ENCODE peak calls at places on chromosomes 2 and 18, in ten cellular contexts. One of them, this sample, is unnamed.

GRCh38 chr18:59907172-59907571 is 7.4 kb downstream of the PMAIP1 start:
- DNase-seq in lower lobe of right lung: no peak
- DNase-seq in pancreas: no peak
- DNase-seq in brain microvascular endothelial cell: no peak
- DNase-seq in breast epithelium: no peak
- DNase-seq in gastrocnemius medialis: no peak
- DNase-seq in fibroblast of lung: no peak
- DNase-seq in IMR-90: no peak
- DNase-seq in mammary epithelial cell: no peak
- DNase-seq in uterus: no peak
- DNase-seq in this sample: no peak

GRCh38 chr2:119553687-119554344 is 9.6 kb downstream of the CFAP221 start:
- DNase-seq in lower lobe of right lung: no peak
- DNase-seq in pancreas: peak; percentile 27
- DNase-seq in brain microvascular endothelial cell: no peak
- DNase-seq in breast epithelium: no peak
- DNase-seq in gastrocnemius medialis: no peak
- DNase-seq in fibroblast of lung: no peak
- DNase-seq in IMR-90: no peak
- DNase-seq in mammary epithelial cell: no peak
- DNase-seq in uterus: no peak
- DNase-seq in this sample: no peak

GRCh38 chr2:147684903-147685302 is 159.9 kb upstream of the ACVR2A start:
- DNase-seq in lower lobe of right lung: no peak
- DNase-seq in pancreas: no peak
- DNase-seq in brain microvascular endothelial cell: no peak
- DNase-seq in breast epithelium: no peak
- DNase-seq in gastrocnemius medialis: no peak
- DNase-seq in fibroblast of lung: no peak
- DNase-seq in IMR-90: no peak
- DNase-seq in mammary epithelial cell: no peak
- DNase-seq in uterus: no peak
- DNase-seq in this sample: no peak

GRCh38 chr18:8231316-8231715 is 377.9 kb upstream of the RAB12 start:
- DNase-seq in lower lobe of right lung: no peak
- DNase-seq in pancreas: no peak
- DNase-seq in brain microvascular endothelial cell: no peak
- DNase-seq in breast epithelium: no peak
- DNase-seq in gastrocnemius medialis: no peak
- DNase-seq in fibroblast of lung: peak; percentile 15
- DNase-seq in IMR-90: peak; percentile 48
- DNase-seq in mammary epithelial cell: no peak
- DNase-seq in uterus: no peak
- DNase-seq in this sample: no peak

GRCh38 chr2:142220239-142220638 is 89.4 kb upstream of the LRP1B start:
- DNase-seq in lower lobe of right lung: no peak
- DNase-seq in pancreas: no peak
- DNase-seq in brain microvascular endothelial cell: no peak
- DNase-seq in breast epithelium: no peak
- DNase-seq in gastrocnemius medialis: no peak
- DNase-seq in fibroblast of lung: no peak
- DNase-seq in IMR-90: no peak
- DNase-seq in mammary epithelial cell: no peak
- DNase-seq in uterus: no peak
- DNase-seq in this sample: no peak

GRCh38 chr18:43587538-43588153 is 310.4 kb upstream of the SYT4 start:
- DNase-seq in lower lobe of right lung: no peak
- DNase-seq in pancreas: no peak
- DNase-seq in brain microvascular endothelial cell: peak; percentile 53
- DNase-seq in breast epithelium: no peak
- DNase-seq in gastrocnemius medialis: no peak
- DNase-seq in fibroblast of lung: peak; percentile 36
- DNase-seq in IMR-90: peak; percentile 41
- DNase-seq in mammary epithelial cell: peak; percentile 26
- DNase-seq in uterus: no peak
- DNase-seq in this sample: no peak

GRCh38 chr18:23887035-23887434 is 127.5 kb upstream of the TTC39C start:
- DNase-seq in lower lobe of right lung: no peak
- DNase-seq in pancreas: no peak
- DNase-seq in brain microvascular endothelial cell: no peak
- DNase-seq in breast epithelium: no peak
- DNase-seq in gastrocnemius medialis: no peak
- DNase-seq in fibroblast of lung: no peak
- DNase-seq in IMR-90: no peak
- DNase-seq in mammary epithelial cell: peak; percentile 30
- DNase-seq in uterus: no peak
- DNase-seq in this sample: no peak

GRCh38 chr2:181785677-181786344 is 105.5 kb upstream of the NEUROD1 start:
- DNase-seq in lower lobe of right lung: no peak
- DNase-seq in pancreas: no peak
- DNase-seq in brain microvascular endothelial cell: no peak
- DNase-seq in breast epithelium: no peak
- DNase-seq in gastrocnemius medialis: no peak
- DNase-seq in fibroblast of lung: peak; percentile 70
- DNase-seq in IMR-90: peak; percentile 75
- DNase-seq in mammary epithelial cell: peak; percentile 88
- DNase-seq in uterus: no peak
- DNase-seq in this sample: peak; percentile 71

GRCh38 chr2:32289165-32290054 is 11.7 kb downstream of the YIPF4 start:
- DNase-seq in lower lobe of right lung: no peak
- DNase-seq in pancreas: no peak
- DNase-seq in brain microvascular endothelial cell: no peak
- DNase-seq in breast epithelium: no peak
- DNase-seq in gastrocnemius medialis: no peak
- DNase-seq in fibroblast of lung: peak; percentile 78
- DNase-seq in IMR-90: peak; percentile 86
- DNase-seq in mammary epithelial cell: peak; percentile 78
- DNase-seq in uterus: no peak
- DNase-seq in this sample: no peak

GRCh38 chr2:237866119-237866621 is 6.7 kb downstream of the RAMP1 start:
- DNase-seq in lower lobe of right lung: no peak
- DNase-seq in pancreas: no peak
- DNase-seq in brain microvascular endothelial cell: peak; percentile 73
- DNase-seq in breast epithelium: no peak
- DNase-seq in gastrocnemius medialis: no peak
- DNase-seq in fibroblast of lung: peak; percentile 88
- DNase-seq in IMR-90: peak; percentile 78
- DNase-seq in mammary epithelial cell: no peak
- DNase-seq in uterus: no peak
- DNase-seq in this sample: no peak

GRCh38 chr2:13001408-13001807 is 284.7 kb downstream of the TRIB2 start:
- DNase-seq in lower lobe of right lung: no peak
- DNase-seq in pancreas: no peak
- DNase-seq in brain microvascular endothelial cell: no peak
- DNase-seq in breast epithelium: no peak
- DNase-seq in gastrocnemius medialis: no peak
- DNase-seq in fibroblast of lung: no peak
- DNase-seq in IMR-90: no peak
- DNase-seq in mammary epithelial cell: no peak
- DNase-seq in uterus: no peak
- DNase-seq in this sample: no peak

DNA sequence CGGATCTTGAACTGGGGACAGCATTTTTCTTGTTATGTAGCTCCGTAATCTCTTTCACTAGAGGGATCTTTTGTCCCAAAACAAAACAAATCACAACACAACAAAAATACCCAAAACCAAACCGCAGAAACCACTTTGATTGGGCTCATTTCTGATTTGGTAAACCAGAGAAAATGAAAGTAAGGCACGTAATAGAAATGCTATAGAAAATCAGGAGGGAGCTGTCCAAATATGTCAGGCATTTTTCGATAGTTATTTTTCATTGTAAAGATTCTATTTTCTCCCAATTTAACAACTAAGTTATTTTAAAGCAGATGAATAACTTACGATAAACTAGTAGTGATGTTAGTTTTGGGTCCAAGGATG is 406.5 kb downstream of the XIRP2 start:
- DNase-seq in lower lobe of right lung: no peak
- DNase-seq in pancreas: no peak
- DNase-seq in brain microvascular endothelial cell: no peak
- DNase-seq in breast epithelium: no peak
- DNase-seq in gastrocnemius medialis: no peak
- DNase-seq in fibroblast of lung: no peak
- DNase-seq in IMR-90: peak; percentile 22
- DNase-seq in mammary epithelial cell: peak; percentile 29
- DNase-seq in uterus: no peak
- DNase-seq in this sample: no peak
- H3K4me3 ChIP-seq in lower lobe of right lung: peak overlapping the region; percentile 72
- H3K4me3 ChIP-seq in pancreas: peak overlapping the region; percentile 65
- H3K4me3 ChIP-seq in brain microvascular endothelial cell: peak overlapping the region; percentile 66
- H3K4me3 ChIP-seq in breast epithelium: peak overlapping the region; percentile 60
- H3K4me3 ChIP-seq in gastrocnemius medialis: peak overlapping the region; percentile 90
- H3K4me3 ChIP-seq in fibroblast of lung: peak overlapping the region; percentile 85
- H3K4me3 ChIP-seq in IMR-90: peak overlapping the region; percentile 68
- H3K4me3 ChIP-seq in mammary epithelial cell: peak overlapping the region; percentile 33
- H3K4me3 ChIP-seq in uterus: peak overlapping the region; percentile 51
- H3K4me3 ChIP-seq in this sample: peak overlapping the region; percentile 23

DNA sequence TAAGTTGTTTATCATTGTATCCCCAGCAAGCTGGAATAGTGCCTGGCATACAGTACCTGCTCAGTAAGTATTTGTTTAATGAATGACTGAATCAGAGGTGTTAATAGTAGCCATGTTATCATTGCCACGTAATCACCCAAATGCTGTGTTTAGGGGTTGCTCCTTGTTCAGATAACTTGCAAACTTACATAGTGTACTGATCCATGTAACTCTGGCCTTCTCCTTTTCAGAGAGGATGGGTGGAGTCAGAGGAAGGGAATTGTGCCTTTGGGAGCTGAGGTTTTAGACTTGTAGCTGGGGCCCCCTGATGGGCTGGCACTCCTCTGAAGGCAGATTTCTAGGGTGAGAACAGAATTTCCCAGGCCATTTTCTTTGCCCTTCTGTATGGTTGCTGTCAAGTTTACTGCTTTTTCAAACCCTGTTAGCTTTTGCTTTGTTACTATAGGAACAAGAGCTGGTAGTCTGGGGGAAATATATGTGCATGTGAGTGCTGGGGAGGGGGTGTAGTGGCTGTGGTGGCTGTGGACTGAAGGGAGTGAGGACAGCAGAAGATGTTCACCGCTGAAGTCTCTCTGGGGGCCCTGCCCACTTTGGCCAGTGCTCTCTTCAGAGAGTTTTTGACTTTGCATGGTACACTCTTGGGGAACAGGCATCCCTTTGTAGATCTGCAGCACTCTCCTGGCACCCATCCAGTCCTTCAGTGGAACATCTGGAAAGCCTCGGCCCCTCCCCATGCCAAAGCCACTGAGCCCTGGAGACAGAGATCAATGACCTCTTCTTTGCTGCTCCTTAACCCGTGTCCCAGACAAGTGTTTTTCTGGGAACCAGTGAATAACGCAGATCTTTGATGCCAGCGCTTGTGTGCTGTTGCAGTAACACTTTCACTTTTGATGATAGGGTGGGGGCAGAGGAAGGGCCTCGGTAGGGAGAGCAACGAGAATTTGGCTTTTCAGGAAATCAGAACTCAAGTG is 208.9 kb downstream of the PRKCE start:
- DNase-seq in lower lobe of right lung: peak; percentile 52
- DNase-seq in pancreas: no peak
- DNase-seq in brain microvascular endothelial cell: peak; percentile 16
- DNase-seq in breast epithelium: no peak
- DNase-seq in gastrocnemius medialis: no peak
- DNase-seq in fibroblast of lung: peak; percentile 52
- DNase-seq in IMR-90: peak; percentile 38
- DNase-seq in mammary epithelial cell: peak; percentile 25
- DNase-seq in uterus: peak; percentile 60
- DNase-seq in this sample: no peak
- TF ChIP-seq CTCF in lower lobe of right lung: peak; percentile 6
- TF ChIP-seq CTCF in pancreas: no peak
- TF ChIP-seq CTCF in brain microvascular endothelial cell: no peak
- TF ChIP-seq CTCF in breast epithelium: no peak
- TF ChIP-seq CTCF in gastrocnemius medialis: no peak
- TF ChIP-seq CTCF in fibroblast of lung: peak; percentile 29
- TF ChIP-seq CTCF in IMR-90: no peak
- TF ChIP-seq CTCF in mammary epithelial cell: no peak
- TF ChIP-seq CTCF in uterus: no peak
- TF ChIP-seq CTCF in this sample: peak; percentile 13

DNA sequence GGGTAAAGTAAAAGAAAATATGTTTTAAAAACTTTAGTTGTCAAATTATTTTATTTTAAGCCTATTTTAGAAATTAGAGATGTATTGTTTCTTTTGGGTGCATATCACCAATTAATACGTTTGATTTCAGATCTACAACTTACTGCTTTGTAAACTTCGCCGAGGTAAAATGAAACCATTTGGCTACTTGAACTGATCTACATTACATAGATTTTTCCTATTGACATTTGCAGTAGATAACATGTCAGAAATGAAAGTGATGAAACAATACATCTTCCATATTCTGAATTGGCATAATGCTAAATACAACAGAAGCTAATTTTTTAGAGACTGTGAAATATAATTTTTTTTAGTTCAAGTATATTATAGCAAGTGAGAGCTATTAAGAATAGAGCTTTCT is 39.5 kb downstream of the GLS start:
- DNase-seq in lower lobe of right lung: no peak
- DNase-seq in pancreas: no peak
- DNase-seq in brain microvascular endothelial cell: no peak
- DNase-seq in breast epithelium: no peak
- DNase-seq in gastrocnemius medialis: no peak
- DNase-seq in fibroblast of lung: no peak
- DNase-seq in IMR-90: no peak
- DNase-seq in mammary epithelial cell: no peak
- DNase-seq in uterus: no peak
- DNase-seq in this sample: no peak
- H3K36me3 ChIP-seq in lower lobe of right lung: peaks cover 70% of the 10 kb centered on the region
- H3K36me3 ChIP-seq in pancreas: peaks cover 29% of the 10 kb centered on the region
- H3K36me3 ChIP-seq in brain microvascular endothelial cell: peaks cover 34% of the 10 kb centered on the region
- H3K36me3 ChIP-seq in breast epithelium: no peaks in the 10 kb centered on the region
- H3K36me3 ChIP-seq in gastrocnemius medialis: peaks cover 45% of the 10 kb centered on the region
- H3K36me3 ChIP-seq in fibroblast of lung: peaks cover 7% of the 10 kb centered on the region
- H3K36me3 ChIP-seq in IMR-90: peaks cover 19% of the 10 kb centered on the region
- H3K36me3 ChIP-seq in mammary epithelial cell: peaks cover 62% of the 10 kb centered on the region
- H3K36me3 ChIP-seq in uterus: no peaks in the 10 kb centered on the region
- H3K36me3 ChIP-seq in this sample: peaks cover 7% of the 10 kb centered on the region

GRCh38 chr2:19359021-19359357 is 566 bp upstream of the OSR1 start:
- DNase-seq in lower lobe of right lung: no peak
- DNase-seq in pancreas: no peak
- DNase-seq in brain microvascular endothelial cell: no peak
- DNase-seq in breast epithelium: no peak
- DNase-seq in gastrocnemius medialis: no peak
- DNase-seq in fibroblast of lung: no peak
- DNase-seq in IMR-90: no peak
- DNase-seq in mammary epithelial cell: no peak
- DNase-seq in uterus: no peak
- DNase-seq in this sample: no peak
- H3K4me3 ChIP-seq in lower lobe of right lung: peak overlapping the region; percentile 67
- H3K4me3 ChIP-seq in pancreas: peak overlapping the region; percentile 47
- H3K4me3 ChIP-seq in brain microvascular endothelial cell: peak overlapping the region; percentile 67
- H3K4me3 ChIP-seq in breast epithelium: peak overlapping the region; percentile 59
- H3K4me3 ChIP-seq in gastrocnemius medialis: peak overlapping the region; percentile 73
- H3K4me3 ChIP-seq in fibroblast of lung: peak overlapping the region; percentile 45
- H3K4me3 ChIP-seq in IMR-90: peak overlapping the region; percentile 52
- H3K4me3 ChIP-seq in mammary epithelial cell: peak overlapping the region; percentile 71
- H3K4me3 ChIP-seq in uterus: peak overlapping the region; percentile 55
- H3K4me3 ChIP-seq in this sample: peak overlapping the region; percentile 68

This sample was measured in BJ.